ENCODE peak calls at places on chromosomes 3 and 15, in six cellular contexts. M, Y, W, R, D and G are unnamed samples.

GRCh38 chr15:29800441-29801366 is 21.6 kb downstream of the TJP1 start:
- DNase-seq in M (no peak), Y (no peak), W (no peak), R (no peak), D (no peak), G (no peak)

GRCh38 chr15:88476635-88477038 is 9.1 kb downstream of the MRPS11 start:
- DNase-seq in M (peak; percentile 72), Y (peak; percentile 41), W (no peak), R (peak; percentile 48), D (peak; percentile 20), G (peak; percentile 48)

GRCh38 chr15:100614336-100614735 is 11.9 kb downstream of the ASB7 start:
- DNase-seq in M (no peak), Y (no peak), W (no peak), R (no peak), D (no peak), G (no peak)

GRCh38 chr15:101120961-101121360 is 130.9 kb downstream of the CHSY1 start:
- DNase-seq in M (no peak), Y (no peak), W (no peak), R (no peak), D (no peak), G (no peak)

GRCh38 chr3:98343647-98344507 is 9.8 kb upstream of the OR5K4 start:
- DNase-seq in M (peak; percentile 1), Y (no peak), W (no peak), R (peak; percentile 53), D (peak; percentile 46), G (peak; percentile 43)

GRCh38 chr3:150970665-150971327 is 1.7 kb downstream of the CLRN1 start:
- DNase-seq in M (peak; percentile 71), Y (no peak), W (no peak), R (peak; percentile 4), D (peak; percentile 67), G (peak; percentile 18)

GRCh38 chr3:9226326-9226725 is 23.1 kb downstream of the SRGAP3 start:
- DNase-seq in M (peak; percentile 43), Y (peak; percentile 40), W (no peak), R (no peak), D (peak; percentile 11), G (no peak)

GRCh38 chr3:79729096-79729495 is 38.7 kb downstream of the ROBO1 start:
- DNase-seq in M (no peak), Y (peak; percentile 16), W (no peak), R (no peak), D (peak; percentile 85), G (peak; percentile 8)

GRCh38 chr3:134367412-134367811 is 6.8 kb downstream of the AMOTL2 start:
- DNase-seq in M (no peak), Y (no peak), W (no peak), R (no peak), D (no peak), G (no peak)

GRCh38 chr3:120446891-120447668 is 3.7 kb downstream of the FSTL1 start:
- DNase-seq in M (no peak), Y (no peak), W (no peak), R (no peak), D (no peak), G (no peak)

GRCh38 chr3:43363621-43364266 is 77.4 kb downstream of the SNRK start:
- DNase-seq in M (peak; percentile 74), Y (peak; percentile 69), W (no peak), R (no peak), D (peak; percentile 33), G (no peak)

GRCh38 chr3:159764211-159765024 is 224.2 kb upstream of the IL12A start:
- DNase-seq in M (peak; percentile 90), Y (peak; percentile 32), W (no peak), R (peak; percentile 78), D (peak; percentile 70), G (no peak)

GRCh38 chr3:14845180-14845579 is 26.4 kb downstream of the FGD5 start:
- DNase-seq in M (no peak), Y (no peak), W (no peak), R (no peak), D (no peak), G (no peak)

GRCh38 chr15:63473999-63474809 is 30.2 kb upstream of the USP3 start:
- DNase-seq in M (peak; percentile 87), Y (no peak), W (no peak), R (peak; percentile 95), D (peak; percentile 86), G (peak; percentile 32)

GRCh38 chr3:151859905-151860304 is 13.5 kb upstream of the SUCNR1 start:
- DNase-seq in M (no peak), Y (no peak), W (no peak), R (peak; percentile 67), D (no peak), G (no peak)

GRCh38 chr3:113035387-113035982 is 44.7 kb downstream of the GTPBP8 start:
- DNase-seq in M (peak; percentile 74), Y (no peak), W (peak; percentile 14), R (peak; percentile 73), D (peak; percentile 54), G (peak; percentile 65)

GRCh38 chr3:153210116-153210515 is 48.1 kb downstream of the RAP2B start:
- DNase-seq in M (peak; percentile 36), Y (no peak), W (no peak), R (no peak), D (no peak), G (no peak)

GRCh38 chr3:75294124-75294523 is 370.0 kb upstream of the FRG2C start:
- DNase-seq in M (peak; percentile 58), Y (peak; percentile 63), W (no peak), R (peak; percentile 10), D (peak; percentile 43), G (peak; percentile 12)

GRCh38 chr15:22979699-22980188 is 424 bp downstream of the CYFIP1 start:
- DNase-seq in M (peak; percentile 49), Y (peak; percentile 47), W (no peak), R (no peak), D (no peak), G (peak; percentile 1)

GRCh38 chr3:4804161-4805058 is 174.8 kb upstream of the BHLHE40 start:
- DNase-seq in M (no peak), Y (no peak), W (no peak), R (no peak), D (no peak), G (no peak)

GRCh38 chr3:23203651-23204111 is 554 bp downstream of the UBE2E2 start:
- DNase-seq in M (peak; percentile 48), Y (no peak), W (no peak), R (no peak), D (peak; percentile 8), G (peak; percentile 11)

GRCh38 chr3:128993461-128994172 is at the start of gene CFAP92:
- DNase-seq in M (peak; percentile 84), Y (peak; percentile 93), W (peak; percentile 85), R (peak; percentile 54), D (peak; percentile 65), G (peak; percentile 97)

DNA sequence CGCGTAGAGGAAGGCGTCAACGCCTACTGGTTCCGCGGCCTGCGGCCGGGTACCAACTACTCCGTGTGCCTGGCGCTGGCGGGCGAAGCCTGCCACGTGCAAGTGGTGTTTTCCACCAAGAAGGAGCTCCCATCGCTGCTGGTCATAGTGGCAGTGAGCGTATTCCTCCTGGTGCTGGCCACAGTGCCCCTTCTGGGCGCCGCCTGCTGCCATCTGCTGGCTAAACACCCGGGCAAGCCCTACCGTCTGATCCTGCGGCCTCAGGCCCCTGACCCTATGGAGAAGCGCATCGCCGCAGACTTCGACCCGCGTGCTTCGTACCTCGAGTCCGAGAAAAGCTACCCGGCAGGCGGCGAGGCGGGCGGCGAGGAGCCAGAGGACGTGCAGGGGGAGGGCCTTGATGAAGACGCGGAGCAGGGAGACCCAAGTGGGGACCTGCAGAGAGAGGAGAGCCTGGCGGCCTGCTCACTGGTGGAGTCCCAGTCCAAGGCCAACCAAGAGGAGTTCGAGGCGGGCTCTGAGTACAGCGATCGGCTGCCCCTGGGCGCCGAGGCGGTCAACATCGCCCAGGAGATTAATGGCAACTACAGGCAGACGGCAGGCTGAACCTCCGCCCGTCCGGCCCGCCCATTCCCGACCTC is 4.1 kb downstream of the ISLR2 start:
- DNase-seq in M (peak; percentile 74), Y (no peak), W (no peak), R (peak; percentile 37), D (no peak), G (peak; percentile 59)
- TF ChIP-seq CTCF in M (peak; percentile 24), Y (no peak), W (no peak), R (peak; percentile 7), D (peak; percentile 74), G (peak; percentile 35)

GRCh38 chr3:30692498-30693130 is 86.2 kb downstream of the TGFBR2 start:
- DNase-seq in M (no peak), Y (no peak), W (no peak), R (no peak), D (no peak), G (no peak)

GRCh38 chr3:30694148-30694547 is 87.7 kb downstream of the TGFBR2 start:
- DNase-seq in M (no peak), Y (no peak), W (no peak), R (no peak), D (no peak), G (no peak)

GRCh38 chr3:30694668-30695067 is 88.3 kb downstream of the TGFBR2 start:
- DNase-seq in M (no peak), Y (no peak), W (no peak), R (no peak), D (no peak), G (no peak)

GRCh38 chr3:30691944-30692343 is 85.5 kb downstream of the TGFBR2 start:
- DNase-seq in M (no peak), Y (no peak), W (no peak), R (no peak), D (no peak), G (no peak)

DNA sequence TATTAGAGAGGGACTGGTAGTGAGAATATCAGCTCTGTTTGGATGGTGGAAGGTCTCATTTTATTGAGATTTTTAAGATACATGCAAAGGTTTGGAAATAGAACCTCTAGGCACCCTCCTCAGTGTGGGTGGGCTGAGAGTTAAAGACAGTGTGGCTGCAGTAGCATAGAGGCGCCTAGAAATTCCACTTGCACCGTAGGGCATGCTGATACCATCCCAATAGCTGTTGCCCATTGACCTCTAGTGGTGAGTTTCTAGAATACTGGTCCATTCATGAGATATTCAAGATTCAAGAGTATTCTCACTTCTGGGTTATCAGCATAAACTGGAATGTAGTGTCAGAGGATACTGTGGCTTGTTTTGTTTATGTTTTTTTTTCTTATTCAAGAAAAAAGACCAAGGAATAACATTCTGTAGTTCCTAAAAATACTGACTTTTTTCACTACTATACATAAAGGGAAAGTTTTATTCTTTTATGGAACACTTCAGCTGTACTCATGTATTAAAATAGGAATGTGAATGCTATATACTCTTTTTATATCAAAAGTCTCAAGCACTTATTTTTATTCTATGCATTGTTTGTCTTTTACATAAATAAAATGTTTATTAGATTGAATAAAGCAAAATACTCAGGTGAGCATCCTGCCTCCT is 87.2 kb downstream of the TGFBR2 start:
- DNase-seq in M (peak; percentile 83), Y (peak; percentile 48), W (no peak), R (peak; percentile 77), D (peak; percentile 64), G (peak; percentile 45)
- TF ChIP-seq CTCF in M (peak; percentile 69), Y (peak; percentile 64), W (peak; percentile 87), R (peak; percentile 95), D (peak; percentile 76), G (peak; percentile 51)

GRCh38 chr15:50181983-50182232 is at the start of gene SLC27A2:
- DNase-seq in M (no peak), Y (no peak), W (no peak), R (peak; percentile 51), D (no peak), G (peak; percentile 80)
- TF ChIP-seq CTCF in M (peak; percentile 22), Y (no peak), W (peak; percentile 15), R (peak; percentile 52), D (peak; percentile 40), G (no peak)

DNA sequence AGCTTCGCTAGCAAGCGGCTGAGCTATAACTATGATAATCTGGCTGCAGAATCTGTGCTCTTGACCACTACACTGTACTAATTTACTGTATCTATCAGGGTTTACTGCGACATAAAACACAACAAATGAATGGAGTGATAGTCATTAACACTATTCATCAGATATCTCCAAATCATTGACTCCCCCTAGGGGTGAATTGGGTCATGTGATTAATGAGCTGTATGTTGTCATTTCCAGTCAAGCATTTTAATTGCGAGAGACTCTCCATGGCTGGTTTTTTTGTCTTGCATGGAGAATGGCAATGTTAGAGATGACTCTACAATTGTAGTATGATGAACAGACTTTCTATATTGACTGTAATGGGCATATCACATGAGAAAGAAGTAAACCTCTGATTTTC is 10.5 kb upstream of the TM4SF18 start:
- DNase-seq in M (no peak), Y (no peak), W (no peak), R (no peak), D (no peak), G (peak; percentile 46)
- TF ChIP-seq CTCF in M (no peak), Y (no peak), W (no peak), R (peak; percentile 13), D (no peak), G (no peak)